ENCODE peak calls at places on chromosomes 6 and 20, in six cellular contexts. One of them, this sample, is unnamed.

GRCh38 chr6:88561974-88562736 is 396.0 kb upstream of the CNR1 start:
- DNase-seq in K562: no peak
- DNase-seq in GM12878: no peak
- DNase-seq in A549: no peak
- DNase-seq in SK-N-SH: no peak
- DNase-seq in IMR-90: no peak
- DNase-seq in this sample: no peak

GRCh38 chr6:5219292-5219691 is 41.5 kb downstream of the LYRM4 start:
- DNase-seq in GM12878: no peak
- DNase-seq in K562: no peak
- DNase-seq in SK-N-SH: no peak
- DNase-seq in A549: no peak
- DNase-seq in IMR-90: no peak
- DNase-seq in this sample: no peak

GRCh38 chr6:18121580-18122127 is 823 bp downstream of the NHLRC1 start:
- DNase-seq in SK-N-SH: no peak
- DNase-seq in GM12878: no peak
- DNase-seq in K562: peak
- DNase-seq in IMR-90: no peak
- DNase-seq in A549: no peak
- DNase-seq in this sample: peak

GRCh38 chr6:111677186-111677990 is 71.7 kb upstream of the TRAF3IP2 start:
- DNase-seq in A549: no peak
- DNase-seq in K562: no peak
- DNase-seq in IMR-90: no peak
- DNase-seq in GM12878: no peak
- DNase-seq in SK-N-SH: no peak
- DNase-seq in this sample: peak

GRCh38 chr6:16766043-16766521 is 4.8 kb upstream of the ATXN1 start:
- DNase-seq in A549: peak
- DNase-seq in K562: peak
- DNase-seq in SK-N-SH: no peak
- DNase-seq in GM12878: no peak
- DNase-seq in IMR-90: peak
- DNase-seq in this sample: no peak

GRCh38 chr20:57840504-57841296 is 130.9 kb upstream of the PMEPA1 start:
- DNase-seq in IMR-90: no peak
- DNase-seq in K562: no peak
- DNase-seq in GM12878: no peak
- DNase-seq in SK-N-SH: no peak
- DNase-seq in A549: no peak
- DNase-seq in this sample: no peak

GRCh38 chr6:108168501-108168979 is 2.7 kb downstream of the NR2E1 start:
- DNase-seq in A549: no peak
- DNase-seq in IMR-90: no peak
- DNase-seq in SK-N-SH: peak
- DNase-seq in GM12878: no peak
- DNase-seq in K562: no peak
- DNase-seq in this sample: peak

GRCh38 chr20:19864130-19864529 is 106.1 kb downstream of the RIN2 start:
- DNase-seq in SK-N-SH: no peak
- DNase-seq in IMR-90: no peak
- DNase-seq in GM12878: no peak
- DNase-seq in K562: no peak
- DNase-seq in A549: peak
- DNase-seq in this sample: no peak

GRCh38 chr6:120147218-120147871 is 797.8 kb upstream of the MAN1A1 start:
- DNase-seq in GM12878: no peak
- DNase-seq in SK-N-SH: no peak
- DNase-seq in IMR-90: no peak
- DNase-seq in A549: peak
- DNase-seq in K562: no peak
- DNase-seq in this sample: no peak

GRCh38 chr20:25083141-25083772 is 1.3 kb upstream of the VSX1 start:
- DNase-seq in SK-N-SH: peak
- DNase-seq in IMR-90: no peak
- DNase-seq in GM12878: no peak
- DNase-seq in K562: no peak
- DNase-seq in A549: no peak
- DNase-seq in this sample: no peak

GRCh38 chr6:107690864-107691661 is 133.1 kb downstream of the SCML4 start:
- DNase-seq in K562: no peak
- DNase-seq in GM12878: no peak
- DNase-seq in SK-N-SH: no peak
- DNase-seq in A549: no peak
- DNase-seq in IMR-90: peak
- DNase-seq in this sample: no peak

GRCh38 chr6:624979-625378 is 31.9 kb downstream of the HUS1B start:
- DNase-seq in SK-N-SH: peak
- DNase-seq in K562: peak
- DNase-seq in A549: peak
- DNase-seq in GM12878: peak
- DNase-seq in IMR-90: peak
- DNase-seq in this sample: no peak

GRCh38 chr6:15065603-15066002 is 180.3 kb upstream of the JARID2 start:
- DNase-seq in GM12878: no peak
- DNase-seq in A549: no peak
- DNase-seq in SK-N-SH: no peak
- DNase-seq in IMR-90: peak
- DNase-seq in K562: no peak
- DNase-seq in this sample: no peak

GRCh38 chr6:107616776-107617175 is 126.9 kb downstream of the SOBP start:
- DNase-seq in IMR-90: no peak
- DNase-seq in A549: no peak
- DNase-seq in K562: no peak
- DNase-seq in SK-N-SH: peak
- DNase-seq in GM12878: no peak
- DNase-seq in this sample: no peak

GRCh38 chr6:134584809-134585528 is 267.1 kb upstream of the SGK1 start:
- DNase-seq in GM12878: no peak
- DNase-seq in K562: no peak
- DNase-seq in SK-N-SH: no peak
- DNase-seq in IMR-90: no peak
- DNase-seq in A549: peak
- DNase-seq in this sample: no peak

GRCh38 chr20:39849664-39850063 is 839.4 kb downstream of the MAFB start:
- DNase-seq in A549: no peak
- DNase-seq in SK-N-SH: peak
- DNase-seq in K562: no peak
- DNase-seq in IMR-90: peak
- DNase-seq in GM12878: no peak
- DNase-seq in this sample: no peak

GRCh38 chr6:98894810-98895209 is 52.9 kb downstream of the FBXL4 start:
- DNase-seq in GM12878: no peak
- DNase-seq in K562: no peak
- DNase-seq in SK-N-SH: no peak
- DNase-seq in IMR-90: peak
- DNase-seq in A549: no peak
- DNase-seq in this sample: no peak

GRCh38 chr20:61913423-61914225 is 152.1 kb downstream of the TAF4 start:
- DNase-seq in IMR-90: no peak
- DNase-seq in GM12878: peak
- DNase-seq in SK-N-SH: no peak
- DNase-seq in A549: no peak
- DNase-seq in K562: no peak
- DNase-seq in this sample: no peak

GRCh38 chr6:170208651-170209353 is 82.1 kb downstream of the DLL1 start:
- DNase-seq in A549: no peak
- DNase-seq in IMR-90: no peak
- DNase-seq in SK-N-SH: peak
- DNase-seq in GM12878: no peak
- DNase-seq in K562: no peak
- DNase-seq in this sample: no peak

GRCh38 chr20:31560900-31561598 is 44.0 kb upstream of the ID1 start:
- DNase-seq in SK-N-SH: no peak
- DNase-seq in IMR-90: peak
- DNase-seq in A549: peak
- DNase-seq in K562: no peak
- DNase-seq in GM12878: no peak
- DNase-seq in this sample: no peak

GRCh38 chr6:3001773-3002293 is 2.1 kb downstream of the NQO2 start:
- DNase-seq in A549: peak
- DNase-seq in SK-N-SH: no peak
- DNase-seq in IMR-90: peak
- DNase-seq in K562: peak
- DNase-seq in GM12878: no peak
- DNase-seq in this sample: peak

GRCh38 chr20:41615671-41616070 is 2.5 kb downstream of the CHD6 start:
- DNase-seq in IMR-90: no peak
- DNase-seq in SK-N-SH: no peak
- DNase-seq in GM12878: no peak
- DNase-seq in A549: no peak
- DNase-seq in K562: no peak
- DNase-seq in this sample: no peak

GRCh38 chr6:139368661-139369060 is 5.8 kb downstream of the CITED2 start:
- DNase-seq in IMR-90: no peak
- DNase-seq in K562: no peak
- DNase-seq in SK-N-SH: no peak
- DNase-seq in GM12878: no peak
- DNase-seq in A549: no peak
- DNase-seq in this sample: no peak

GRCh38 chr6:139364982-139365379 is 9.5 kb downstream of the CITED2 start:
- DNase-seq in GM12878: no peak
- DNase-seq in SK-N-SH: no peak
- DNase-seq in IMR-90: no peak
- DNase-seq in A549: no peak
- DNase-seq in K562: no peak
- DNase-seq in this sample: no peak

GRCh38 chr6:139367810-139368321 is 6.6 kb downstream of the CITED2 start:
- DNase-seq in K562: peak
- DNase-seq in A549: no peak
- DNase-seq in SK-N-SH: no peak
- DNase-seq in GM12878: no peak
- DNase-seq in IMR-90: no peak
- DNase-seq in this sample: no peak

GRCh38 chr6:139361211-139361610 is 13.2 kb downstream of the CITED2 start:
- DNase-seq in SK-N-SH: no peak
- DNase-seq in K562: no peak
- DNase-seq in A549: no peak
- DNase-seq in GM12878: no peak
- DNase-seq in IMR-90: no peak
- DNase-seq in this sample: no peak

GRCh38 chr6:139364302-139364981 is 10.0 kb downstream of the CITED2 start:
- DNase-seq in SK-N-SH: peak
- DNase-seq in K562: peak
- DNase-seq in GM12878: peak
- DNase-seq in IMR-90: peak
- DNase-seq in A549: peak
- DNase-seq in this sample: no peak
- TF ChIP-seq SMC3 in SK-N-SH: peak
- TF ChIP-seq SMC3 in K562: peak
- TF ChIP-seq SMC3 in GM12878: peak
- TF ChIP-seq SMC3 in IMR-90: peak
- TF ChIP-seq SMC3 in A549: peak
- TF ChIP-seq SMC3 in this sample: peak

GRCh38 chr6:148932731-148933130 is 185.9 kb downstream of the UST start:
- DNase-seq in A549: no peak
- DNase-seq in GM12878: no peak
- DNase-seq in SK-N-SH: no peak
- DNase-seq in K562: no peak
- DNase-seq in IMR-90: peak
- DNase-seq in this sample: no peak
- TF ChIP-seq SMC3 in A549: no peak
- TF ChIP-seq SMC3 in GM12878: no peak
- TF ChIP-seq SMC3 in SK-N-SH: no peak
- TF ChIP-seq SMC3 in K562: no peak
- TF ChIP-seq SMC3 in IMR-90: no peak
- TF ChIP-seq SMC3 in this sample: no peak

GRCh38 chr20:63103402-63104311 is 96.9 kb upstream of the BHLHE23 start:
- DNase-seq in K562: no peak
- DNase-seq in SK-N-SH: no peak
- DNase-seq in A549: peak
- DNase-seq in GM12878: no peak
- DNase-seq in IMR-90: peak
- DNase-seq in this sample: no peak

GRCh38 chr20:63100926-63101699 is 94.3 kb upstream of the BHLHE23 start:
- DNase-seq in IMR-90: no peak
- DNase-seq in SK-N-SH: no peak
- DNase-seq in K562: no peak
- DNase-seq in GM12878: no peak
- DNase-seq in A549: no peak
- DNase-seq in this sample: no peak

GRCh38 chr20:63102720-63103375 is 96.1 kb upstream of the BHLHE23 start:
- DNase-seq in A549: peak
- DNase-seq in K562: no peak
- DNase-seq in GM12878: no peak
- DNase-seq in IMR-90: peak
- DNase-seq in SK-N-SH: peak
- DNase-seq in this sample: no peak

GRCh38 chr20:63100401-63100925 is 93.7 kb upstream of the BHLHE23 start:
- DNase-seq in IMR-90: no peak
- DNase-seq in A549: no peak
- DNase-seq in K562: no peak
- DNase-seq in SK-N-SH: no peak
- DNase-seq in GM12878: no peak
- DNase-seq in this sample: no peak

DNA sequence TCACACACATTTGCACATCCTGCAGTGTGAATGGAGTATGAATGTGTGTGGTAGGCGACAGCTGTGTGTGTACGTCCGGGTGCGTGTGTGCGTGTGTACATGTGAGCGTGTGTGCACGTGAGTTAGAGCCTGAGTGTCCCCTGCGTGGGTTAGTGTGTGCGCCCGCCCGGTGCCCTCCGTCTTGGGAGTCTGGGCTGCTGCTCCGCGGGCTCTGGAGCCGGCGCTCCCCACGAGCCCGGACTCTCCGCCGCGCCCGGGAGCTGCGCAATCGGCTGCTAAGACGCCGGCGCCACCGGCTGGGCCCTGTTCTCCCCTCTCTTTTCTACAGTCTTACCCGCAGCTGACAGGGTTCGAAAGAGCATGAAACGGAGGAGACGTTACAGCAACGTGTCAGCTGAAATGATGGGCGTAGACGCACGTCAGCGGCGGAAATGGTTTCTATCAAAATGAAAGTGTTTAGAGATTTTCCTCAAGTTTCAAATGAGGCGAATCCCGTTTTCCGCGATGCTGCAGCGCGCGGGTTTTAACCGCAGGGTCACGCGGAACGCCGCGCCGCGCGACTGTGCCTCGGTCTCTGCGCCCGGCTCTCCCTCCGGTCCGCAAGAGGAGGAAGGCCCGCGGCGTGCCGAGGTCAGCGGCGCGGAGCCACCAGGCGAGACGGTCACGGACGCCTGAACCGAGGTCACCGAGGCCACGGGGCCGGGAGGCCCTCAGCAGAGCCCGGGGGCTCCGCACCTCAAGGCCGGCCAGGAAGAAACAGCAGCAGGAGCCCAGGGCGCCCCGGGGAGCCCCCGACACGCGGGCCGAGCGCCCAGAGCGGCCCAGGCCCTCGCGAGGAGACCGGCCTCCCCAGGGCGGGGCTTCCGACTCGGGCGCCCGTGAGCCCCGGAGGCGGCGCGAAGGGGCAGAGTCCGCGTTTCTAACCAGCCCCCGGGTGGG is 95.3 kb upstream of the BHLHE23 start:
- DNase-seq in K562: no peak
- DNase-seq in A549: peak
- DNase-seq in SK-N-SH: peak
- DNase-seq in GM12878: no peak
- DNase-seq in IMR-90: peak
- DNase-seq in this sample: no peak
- TF ChIP-seq SMC3 in K562: no peak
- TF ChIP-seq SMC3 in A549: no peak
- TF ChIP-seq SMC3 in SK-N-SH: no peak
- TF ChIP-seq SMC3 in GM12878: no peak
- TF ChIP-seq SMC3 in IMR-90: no peak
- TF ChIP-seq SMC3 in this sample: no peak

GRCh38 chr20:50642288-50642803 is 49.0 kb downstream of the RIPOR3 start:
- DNase-seq in GM12878: no peak
- DNase-seq in SK-N-SH: no peak
- DNase-seq in IMR-90: no peak
- DNase-seq in K562: peak
- DNase-seq in A549: peak
- DNase-seq in this sample: no peak
- TF ChIP-seq SMC3 in GM12878: no peak
- TF ChIP-seq SMC3 in SK-N-SH: no peak
- TF ChIP-seq SMC3 in IMR-90: no peak
- TF ChIP-seq SMC3 in K562: no peak
- TF ChIP-seq SMC3 in A549: no peak
- TF ChIP-seq SMC3 in this sample: no peak

This sample was measured in HepG2.